ENCODE peak calls at places on chromosomes 11 and 22, in six cellular contexts. D is mesenchymal stem cell, T is IMR-90, G is H1, H is neuronal stem cell, Y is trophoblast cell. N is an unnamed sample.

GRCh38 chr11:43868852-43869567 is 11.6 kb upstream of the ALKBH3 start:
- DNase-seq in D (peak; percentile 95), T (peak; percentile 80), G (no peak), H (no peak), Y (no peak), N (no peak)

GRCh38 chr22:39242809-39243442 is 1.9 kb downstream of the PDGFB start:
- DNase-seq in D (peak; percentile 58), T (no peak), G (no peak), H (no peak), Y (peak; percentile 60), N (peak; percentile 67)

GRCh38 chr11:117684111-117684510 is 112.9 kb downstream of the DSCAML1 start:
- DNase-seq in D (no peak), T (no peak), G (no peak), H (no peak), Y (no peak), N (no peak)

GRCh38 chr22:38760477-38761201 is 4.8 kb upstream of the SUN2 start:
- DNase-seq in D (peak; percentile 47), T (peak; percentile 43), G (no peak), H (no peak), Y (no peak), N (no peak)

GRCh38 chr22:46262449-46263207 is 515 bp downstream of the PKDREJ start:
- DNase-seq in D (peak; percentile 31), T (peak; percentile 35), G (peak; percentile 46), H (no peak), Y (peak; percentile 33), N (peak; percentile 86)

GRCh38 chr11:612201-612960 is 3.4 kb downstream of the IRF7 start:
- DNase-seq in D (peak; percentile 43), T (peak; percentile 22), G (no peak), H (no peak), Y (peak; percentile 48), N (peak; percentile 68)

GRCh38 chr11:27416568-27417176 is 53.7 kb upstream of the CCDC34 start:
- DNase-seq in D (no peak), T (no peak), G (no peak), H (no peak), Y (no peak), N (no peak)

GRCh38 chr11:111829185-111829968 is 42.0 kb downstream of the ALG9 start:
- DNase-seq in D (no peak), T (no peak), G (no peak), H (no peak), Y (no peak), N (no peak)

GRCh38 chr22:35452351-35452781 is 52.4 kb downstream of the MCM5 start:
- DNase-seq in D (no peak), T (no peak), G (no peak), H (no peak), Y (no peak), N (no peak)

GRCh38 chr11:17508306-17508705 is 31.7 kb upstream of the ABCC8 start:
- DNase-seq in D (no peak), T (no peak), G (no peak), H (no peak), Y (peak; percentile 12), N (no peak)

GRCh38 chr11:61336171-61336935 is 3.3 kb downstream of the TKFC start:
- DNase-seq in D (peak; percentile 77), T (peak; percentile 70), G (peak; percentile 78), H (peak; percentile 69), Y (peak; percentile 85), N (peak; percentile 92)

GRCh38 chr22:45975266-45976161 is 1.4 kb downstream of the WNT7B start:
- DNase-seq in D (no peak), T (no peak), G (no peak), H (no peak), Y (peak; percentile 51), N (no peak)

GRCh38 chr22:27588273-27588672 is 213.3 kb downstream of the MN1 start:
- DNase-seq in D (no peak), T (no peak), G (no peak), H (no peak), Y (no peak), N (no peak)

GRCh38 chr11:16195659-16196058 is 160.7 kb downstream of the SOX6 start:
- DNase-seq in D (no peak), T (peak; percentile 65), G (no peak), H (no peak), Y (peak; percentile 57), N (no peak)

GRCh38 chr11:6927030-6927617 is 898 bp downstream of the ZNF215 start:
- DNase-seq in D (no peak), T (no peak), G (no peak), H (no peak), Y (no peak), N (no peak)

GRCh38 chr11:57800444-57801184 is 39.0 kb downstream of the CTNND1 start:
- DNase-seq in D (peak; percentile 82), T (peak; percentile 74), G (no peak), H (peak; percentile 64), Y (peak; percentile 22), N (peak; percentile 51)

GRCh38 chr22:20571078-20571503 is 63.7 kb downstream of the MED15 start:
- DNase-seq in D (no peak), T (no peak), G (no peak), H (no peak), Y (no peak), N (no peak)

GRCh38 chr11:83537131-83537610 is 251.0 kb upstream of the CCDC90B start:
- DNase-seq in D (no peak), T (no peak), G (no peak), H (no peak), Y (no peak), N (no peak)

GRCh38 chr22:26579331-26579886 is 10.5 kb downstream of the TPST2 start:
- DNase-seq in D (no peak), T (no peak), G (no peak), H (no peak), Y (no peak), N (no peak)

GRCh38 chr11:100849009-100849913 is 162.2 kb downstream of the ARHGAP42 start:
- DNase-seq in D (peak; percentile 83), T (peak; percentile 91), G (no peak), H (no peak), Y (no peak), N (no peak)

GRCh38 chr22:22769434-22770279 is 118.0 kb upstream of the IGLL5 start:
- DNase-seq in D (no peak), T (no peak), G (no peak), H (no peak), Y (no peak), N (no peak)

DNA sequence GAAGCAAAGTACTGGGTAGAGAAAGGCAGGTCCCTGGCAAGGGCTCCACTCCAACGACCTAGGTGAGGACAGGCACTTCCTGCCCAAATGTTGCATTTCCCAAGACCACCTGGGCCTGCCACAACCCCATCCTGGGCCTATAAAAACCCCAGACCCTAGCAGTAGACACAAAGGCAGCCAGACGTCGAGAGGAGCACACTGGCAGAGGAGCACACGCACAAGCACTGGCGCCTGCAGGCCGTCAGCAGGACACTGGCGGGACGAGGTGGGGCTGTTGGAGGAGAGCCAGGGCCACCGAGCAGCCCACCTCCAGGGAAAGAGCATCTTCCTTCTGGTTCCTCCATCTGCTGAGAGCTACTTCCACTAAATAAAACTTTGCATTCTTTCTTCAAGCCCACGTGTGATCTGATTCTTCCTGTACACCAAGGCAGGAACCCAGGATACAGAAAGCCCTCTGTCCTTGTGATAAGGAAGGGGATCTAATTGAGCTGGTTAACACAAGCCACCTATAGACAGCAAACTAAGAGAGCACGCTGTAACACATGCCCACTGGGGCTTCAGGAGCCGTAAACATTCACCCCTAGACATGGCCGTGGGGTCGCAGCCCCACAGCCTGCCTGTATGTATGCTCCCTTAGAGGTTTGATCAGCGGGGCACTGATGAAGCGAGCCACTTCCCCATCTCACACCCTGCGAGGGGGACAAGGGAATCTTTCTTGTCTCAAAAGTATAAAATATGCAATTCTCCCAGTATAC is 89.7 kb upstream of the MTMR2 start:
- DNase-seq in D (no peak), T (no peak), G (no peak), H (no peak), Y (no peak), N (peak; percentile 39)
- H2AFZ ChIP-seq in D (no peak overlapping the region), T (no peak overlapping the region), G (peak overlapping the region; percentile 54), H (peak overlapping the region; percentile 57), Y (no peak overlapping the region), N (no peak overlapping the region)

DNA sequence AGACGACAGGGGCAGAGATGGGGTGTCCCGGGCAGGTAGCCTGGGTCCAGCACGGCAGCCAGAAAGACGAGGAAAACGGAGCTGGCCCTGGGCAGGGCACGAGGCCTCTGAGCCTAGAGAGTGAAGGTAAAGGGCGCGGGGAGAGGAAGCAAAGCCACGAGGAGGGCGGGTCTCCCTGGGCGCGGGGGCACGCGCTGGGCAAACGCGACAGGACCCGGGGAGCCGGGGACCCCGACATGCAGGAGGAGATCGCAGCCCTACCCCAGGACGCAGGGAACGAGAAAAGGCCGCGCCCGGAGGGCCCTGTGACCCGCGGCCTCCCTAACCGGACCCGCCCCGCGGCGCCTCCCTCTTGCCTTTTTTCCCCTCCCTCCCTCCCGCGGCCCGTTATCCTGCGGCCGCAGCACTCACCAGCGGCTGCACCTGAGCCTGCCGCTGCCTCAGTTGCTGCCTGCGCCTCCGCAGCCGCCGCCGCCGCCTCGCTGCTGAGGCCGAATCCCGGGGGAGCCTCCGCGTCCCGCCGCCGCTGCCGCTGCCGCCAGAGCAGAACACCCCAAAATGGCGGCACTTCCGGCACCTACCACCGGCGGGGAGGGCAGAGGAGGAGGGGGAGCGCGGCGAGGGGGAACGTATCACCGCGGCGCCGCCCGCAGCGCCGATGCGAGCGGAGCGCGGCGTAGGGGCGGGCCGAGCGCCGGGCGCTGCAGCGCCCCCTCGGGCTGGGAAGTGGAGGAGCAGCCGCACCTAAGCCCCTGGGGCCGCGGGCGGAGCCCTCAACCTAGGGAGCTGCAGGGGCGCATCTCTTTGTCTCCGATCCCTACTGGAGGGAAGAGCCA is at the start of gene CELF1:
- DNase-seq in D (peak; percentile 90), T (peak; percentile 83), G (peak; percentile 80), H (peak; percentile 91), Y (peak; percentile 90), N (peak; percentile 92)
- H4K8ac ChIP-seq in D (peak within 1 kb of the TSS; percentile 98), T (peak within 1 kb of the TSS; percentile 89), G (peak within 1 kb of the TSS; percentile 97), H (no peak within 1 kb of the TSS), Y (peak within 1 kb of the TSS; percentile 97), N (no peak within 1 kb of the TSS)

DNA sequence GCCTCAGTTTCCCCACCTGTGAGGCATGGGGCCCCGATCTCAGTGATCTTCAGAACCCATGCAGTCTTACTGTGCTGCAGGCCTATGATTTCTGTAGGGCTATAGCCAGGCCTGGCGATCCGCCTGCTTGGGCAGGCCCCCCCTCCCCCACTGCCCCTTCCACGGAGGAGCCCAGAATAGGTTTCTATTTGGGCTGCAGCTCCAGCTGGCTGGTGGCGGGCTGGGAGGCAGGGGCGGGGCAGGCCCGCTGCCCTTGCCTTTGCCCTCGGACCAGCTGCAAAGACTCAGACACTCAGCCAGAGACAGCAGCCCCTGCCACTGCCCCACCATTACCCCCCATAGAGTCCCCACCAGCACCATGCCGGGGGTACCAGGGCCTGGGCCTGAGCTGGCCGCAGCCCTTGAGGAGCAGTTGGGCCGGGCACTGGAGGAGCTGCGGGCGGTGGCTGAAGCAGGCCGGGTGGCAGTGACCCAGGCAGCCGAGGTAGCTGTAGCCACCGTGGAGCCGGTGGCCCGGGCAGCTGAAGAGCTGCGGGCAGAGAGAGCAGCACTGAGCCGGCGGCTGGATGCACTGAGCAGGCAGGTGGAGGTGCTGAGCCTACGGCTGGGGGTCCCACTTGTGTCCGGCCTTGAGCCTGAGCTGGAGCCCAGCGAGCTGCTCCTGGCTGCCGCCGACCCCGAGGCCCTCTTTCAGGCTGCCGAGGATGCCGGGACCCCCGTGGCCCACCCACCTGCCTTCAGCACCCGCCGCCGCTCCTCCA is 12.2 kb downstream of the SMTN start:
- DNase-seq in D (no peak), T (no peak), G (no peak), H (no peak), Y (no peak), N (peak; percentile 24)
- H3K27ac ChIP-seq in D (no peak overlapping the region), T (no peak overlapping the region), G (no peak overlapping the region), H (no peak overlapping the region), Y (no peak overlapping the region), N (no peak overlapping the region)

GRCh38 chr11:103035216-103035615 is 56.7 kb downstream of the DCUN1D5 start:
- DNase-seq in D (no peak), T (no peak), G (no peak), H (no peak), Y (no peak), N (no peak)

GRCh38 chr11:103031834-103032233 is 60.1 kb downstream of the DCUN1D5 start:
- DNase-seq in D (no peak), T (peak; percentile 61), G (no peak), H (no peak), Y (no peak), N (no peak)

GRCh38 chr11:103035656-103036434 is 56.1 kb downstream of the DCUN1D5 start:
- DNase-seq in D (peak; percentile 95), T (peak; percentile 86), G (no peak), H (peak; percentile 24), Y (peak; percentile 46), N (no peak)
- H2AFZ ChIP-seq in D (no peak overlapping the region), T (peak overlapping the region; percentile 75), G (no peak overlapping the region), H (peak overlapping the region; percentile 41), Y (no peak overlapping the region), N (no peak overlapping the region)